ENCODE peak calls at places on chromosomes 4 and X, in eight cellular contexts. One of them, this sample, is unnamed.

GRCh38 chr4:38868055-38868965 is 704 bp downstream of the FAM114A1 start:
- DNase-seq in suprapubic skin: peak; percentile 81
- DNase-seq in left ventricle myocardium inferior: peak; percentile 52
- DNase-seq in lower lobe of right lung: peak; percentile 58
- DNase-seq in Peyer's patch: peak; percentile 73
- DNase-seq in thoracic aorta: no peak
- DNase-seq in Panc1: no peak
- DNase-seq in heart left ventricle: peak; percentile 71
- DNase-seq in this sample: peak; percentile 10

GRCh38 chr4:71559957-71560541 is 221.2 kb downstream of the SLC4A4 start:
- DNase-seq in Panc1: no peak
- DNase-seq in Peyer's patch: no peak
- DNase-seq in thoracic aorta: no peak
- DNase-seq in left ventricle myocardium inferior: no peak
- DNase-seq in lower lobe of right lung: no peak
- DNase-seq in suprapubic skin: no peak
- DNase-seq in heart left ventricle: no peak
- DNase-seq in this sample: no peak

GRCh38 chr4:134787315-134787714 is 585.7 kb upstream of the PABPC4L start:
- DNase-seq in lower lobe of right lung: no peak
- DNase-seq in suprapubic skin: no peak
- DNase-seq in heart left ventricle: no peak
- DNase-seq in left ventricle myocardium inferior: no peak
- DNase-seq in thoracic aorta: no peak
- DNase-seq in Panc1: no peak
- DNase-seq in Peyer's patch: no peak
- DNase-seq in this sample: no peak

GRCh38 chr4:56902703-56903102 is 5.0 kb upstream of the REST start:
- DNase-seq in suprapubic skin: no peak
- DNase-seq in Peyer's patch: no peak
- DNase-seq in heart left ventricle: no peak
- DNase-seq in thoracic aorta: no peak
- DNase-seq in left ventricle myocardium inferior: no peak
- DNase-seq in Panc1: no peak
- DNase-seq in lower lobe of right lung: no peak
- DNase-seq in this sample: no peak

GRCh38 chr4:168514249-168514852 is 17.5 kb downstream of the PALLD start:
- DNase-seq in left ventricle myocardium inferior: no peak
- DNase-seq in lower lobe of right lung: no peak
- DNase-seq in suprapubic skin: no peak
- DNase-seq in thoracic aorta: no peak
- DNase-seq in Panc1: no peak
- DNase-seq in Peyer's patch: no peak
- DNase-seq in heart left ventricle: no peak
- DNase-seq in this sample: no peak

GRCh38 chr4:121277194-121278105 is 103.4 kb downstream of the QRFPR start:
- DNase-seq in Peyer's patch: no peak
- DNase-seq in thoracic aorta: no peak
- DNase-seq in heart left ventricle: no peak
- DNase-seq in suprapubic skin: no peak
- DNase-seq in Panc1: peak; percentile 13
- DNase-seq in left ventricle myocardium inferior: no peak
- DNase-seq in lower lobe of right lung: no peak
- DNase-seq in this sample: peak; percentile 20

GRCh38 chrX:134948333-134949241 is 42.2 kb upstream of the SMIM10 start:
- DNase-seq in thoracic aorta: no peak
- DNase-seq in heart left ventricle: no peak
- DNase-seq in Peyer's patch: no peak
- DNase-seq in suprapubic skin: no peak
- DNase-seq in Panc1: peak; percentile 89
- DNase-seq in left ventricle myocardium inferior: peak; percentile 15
- DNase-seq in lower lobe of right lung: no peak
- DNase-seq in this sample: no peak

GRCh38 chr4:3387943-3388348 is 53.8 kb upstream of the HGFAC start:
- DNase-seq in heart left ventricle: peak; percentile 91
- DNase-seq in lower lobe of right lung: peak; percentile 92
- DNase-seq in left ventricle myocardium inferior: peak; percentile 89
- DNase-seq in suprapubic skin: peak; percentile 88
- DNase-seq in thoracic aorta: peak; percentile 62
- DNase-seq in Peyer's patch: no peak
- DNase-seq in Panc1: no peak
- DNase-seq in this sample: peak; percentile 39

GRCh38 chr4:169270156-169270809 is 473 bp downstream of the SH3RF1 start:
- DNase-seq in Peyer's patch: peak; percentile 81
- DNase-seq in thoracic aorta: no peak
- DNase-seq in lower lobe of right lung: peak; percentile 75
- DNase-seq in suprapubic skin: peak; percentile 75
- DNase-seq in Panc1: no peak
- DNase-seq in left ventricle myocardium inferior: peak; percentile 75
- DNase-seq in heart left ventricle: peak; percentile 83
- DNase-seq in this sample: peak; percentile 71

GRCh38 chrX:22486326-22486725 is 213.6 kb downstream of the CBLL2 start:
- DNase-seq in lower lobe of right lung: no peak
- DNase-seq in left ventricle myocardium inferior: no peak
- DNase-seq in Peyer's patch: no peak
- DNase-seq in heart left ventricle: no peak
- DNase-seq in Panc1: no peak
- DNase-seq in suprapubic skin: no peak
- DNase-seq in thoracic aorta: no peak
- DNase-seq in this sample: no peak

GRCh38 chr4:26081795-26082498 is 167.9 kb downstream of the SMIM20 start:
- DNase-seq in heart left ventricle: no peak
- DNase-seq in Panc1: no peak
- DNase-seq in left ventricle myocardium inferior: no peak
- DNase-seq in Peyer's patch: no peak
- DNase-seq in thoracic aorta: no peak
- DNase-seq in suprapubic skin: no peak
- DNase-seq in lower lobe of right lung: no peak
- DNase-seq in this sample: no peak

GRCh38 chr4:7974425-7974824 is 34.8 kb upstream of the AFAP1 start:
- DNase-seq in Panc1: no peak
- DNase-seq in suprapubic skin: no peak
- DNase-seq in heart left ventricle: no peak
- DNase-seq in Peyer's patch: no peak
- DNase-seq in left ventricle myocardium inferior: no peak
- DNase-seq in lower lobe of right lung: no peak
- DNase-seq in thoracic aorta: no peak
- DNase-seq in this sample: no peak

GRCh38 chr4:99855677-99856076 is 38.5 kb downstream of the LAMTOR3 start:
- DNase-seq in heart left ventricle: no peak
- DNase-seq in thoracic aorta: no peak
- DNase-seq in suprapubic skin: no peak
- DNase-seq in Peyer's patch: no peak
- DNase-seq in lower lobe of right lung: no peak
- DNase-seq in Panc1: no peak
- DNase-seq in left ventricle myocardium inferior: no peak
- DNase-seq in this sample: no peak

GRCh38 chr4:142721187-142721586 is 124.9 kb downstream of the INPP4B start:
- DNase-seq in lower lobe of right lung: no peak
- DNase-seq in Panc1: no peak
- DNase-seq in thoracic aorta: no peak
- DNase-seq in suprapubic skin: no peak
- DNase-seq in Peyer's patch: no peak
- DNase-seq in left ventricle myocardium inferior: no peak
- DNase-seq in heart left ventricle: no peak
- DNase-seq in this sample: no peak

GRCh38 chrX:149979126-149979644 is 40.9 kb upstream of the EOLA2 start:
- DNase-seq in suprapubic skin: no peak
- DNase-seq in Peyer's patch: no peak
- DNase-seq in left ventricle myocardium inferior: no peak
- DNase-seq in thoracic aorta: no peak
- DNase-seq in Panc1: no peak
- DNase-seq in lower lobe of right lung: no peak
- DNase-seq in heart left ventricle: no peak
- DNase-seq in this sample: no peak

GRCh38 chr4:182847543-182847942 is 69.6 kb downstream of the DCTD start:
- DNase-seq in thoracic aorta: no peak
- DNase-seq in suprapubic skin: peak; percentile 43
- DNase-seq in Panc1: no peak
- DNase-seq in lower lobe of right lung: no peak
- DNase-seq in left ventricle myocardium inferior: no peak
- DNase-seq in heart left ventricle: no peak
- DNase-seq in Peyer's patch: no peak
- DNase-seq in this sample: no peak

GRCh38 chr4:32909722-32910121 is 2189.6 kb downstream of the PCDH7 start:
- DNase-seq in thoracic aorta: no peak
- DNase-seq in Panc1: no peak
- DNase-seq in Peyer's patch: no peak
- DNase-seq in suprapubic skin: no peak
- DNase-seq in lower lobe of right lung: no peak
- DNase-seq in heart left ventricle: no peak
- DNase-seq in left ventricle myocardium inferior: no peak
- DNase-seq in this sample: peak; percentile 14

GRCh38 chrX:63810746-63811145 is 25.7 kb upstream of the ARHGEF9 start:
- DNase-seq in suprapubic skin: no peak
- DNase-seq in Panc1: no peak
- DNase-seq in heart left ventricle: no peak
- DNase-seq in left ventricle myocardium inferior: no peak
- DNase-seq in Peyer's patch: no peak
- DNase-seq in lower lobe of right lung: no peak
- DNase-seq in thoracic aorta: no peak
- DNase-seq in this sample: no peak

GRCh38 chrX:63809158-63809557 is 24.1 kb upstream of the ARHGEF9 start:
- DNase-seq in Panc1: no peak
- DNase-seq in left ventricle myocardium inferior: no peak
- DNase-seq in Peyer's patch: no peak
- DNase-seq in thoracic aorta: no peak
- DNase-seq in lower lobe of right lung: no peak
- DNase-seq in suprapubic skin: no peak
- DNase-seq in heart left ventricle: no peak
- DNase-seq in this sample: no peak

GRCh38 chrX:63812826-63813225 is 27.8 kb upstream of the ARHGEF9 start:
- DNase-seq in heart left ventricle: no peak
- DNase-seq in left ventricle myocardium inferior: no peak
- DNase-seq in Panc1: no peak
- DNase-seq in Peyer's patch: no peak
- DNase-seq in suprapubic skin: no peak
- DNase-seq in thoracic aorta: no peak
- DNase-seq in lower lobe of right lung: no peak
- DNase-seq in this sample: no peak
- TF ChIP-seq CTCF in heart left ventricle: no peak
- TF ChIP-seq CTCF in left ventricle myocardium inferior: no peak
- TF ChIP-seq CTCF in Panc1: peak; percentile 4
- TF ChIP-seq CTCF in Peyer's patch: no peak
- TF ChIP-seq CTCF in suprapubic skin: no peak
- TF ChIP-seq CTCF in thoracic aorta: no peak
- TF ChIP-seq CTCF in lower lobe of right lung: no peak
- TF ChIP-seq CTCF in this sample: no peak

GRCh38 chrX:1108451-1109445 is 103.7 kb downstream of the CRLF2 start:
- DNase-seq in suprapubic skin: peak; percentile 22
- DNase-seq in Peyer's patch: no peak
- DNase-seq in left ventricle myocardium inferior: no peak
- DNase-seq in thoracic aorta: no peak
- DNase-seq in heart left ventricle: no peak
- DNase-seq in lower lobe of right lung: no peak
- DNase-seq in Panc1: no peak
- DNase-seq in this sample: no peak
- H3K9me3 ChIP-seq in suprapubic skin: no peaks in the 10 kb centered on the region
- H3K9me3 ChIP-seq in Peyer's patch: no peaks in the 10 kb centered on the region
- H3K9me3 ChIP-seq in left ventricle myocardium inferior: no peaks in the 10 kb centered on the region
- H3K9me3 ChIP-seq in thoracic aorta: no peaks in the 10 kb centered on the region
- H3K9me3 ChIP-seq in heart left ventricle: no peaks in the 10 kb centered on the region
- H3K9me3 ChIP-seq in lower lobe of right lung: no peaks in the 10 kb centered on the region
- H3K9me3 ChIP-seq in Panc1: no peaks in the 10 kb centered on the region
- H3K9me3 ChIP-seq in this sample: no peaks in the 10 kb centered on the region

GRCh38 chr4:81473086-81473396 is 1.3 kb upstream of the RASGEF1B start:
- DNase-seq in suprapubic skin: no peak
- DNase-seq in thoracic aorta: no peak
- DNase-seq in left ventricle myocardium inferior: no peak
- DNase-seq in Peyer's patch: no peak
- DNase-seq in Panc1: no peak
- DNase-seq in lower lobe of right lung: peak; percentile 44
- DNase-seq in heart left ventricle: no peak
- DNase-seq in this sample: no peak

GRCh38 chr4:81469774-81470455 is 1.8 kb downstream of the RASGEF1B start:
- DNase-seq in Panc1: no peak
- DNase-seq in lower lobe of right lung: no peak
- DNase-seq in thoracic aorta: no peak
- DNase-seq in left ventricle myocardium inferior: no peak
- DNase-seq in Peyer's patch: no peak
- DNase-seq in suprapubic skin: no peak
- DNase-seq in heart left ventricle: no peak
- DNase-seq in this sample: no peak

GRCh38 chr4:81470456-81471327 is 1.0 kb downstream of the RASGEF1B start:
- DNase-seq in left ventricle myocardium inferior: peak; percentile 48
- DNase-seq in heart left ventricle: peak; percentile 46
- DNase-seq in suprapubic skin: peak; percentile 74
- DNase-seq in lower lobe of right lung: peak; percentile 80
- DNase-seq in Peyer's patch: peak; percentile 66
- DNase-seq in Panc1: no peak
- DNase-seq in thoracic aorta: peak; percentile 25
- DNase-seq in this sample: no peak

GRCh38 chr4:81471361-81472248 is at the start of gene RASGEF1B:
- DNase-seq in suprapubic skin: peak; percentile 93
- DNase-seq in left ventricle myocardium inferior: peak; percentile 90
- DNase-seq in Peyer's patch: peak; percentile 96
- DNase-seq in lower lobe of right lung: peak; percentile 97
- DNase-seq in heart left ventricle: peak; percentile 92
- DNase-seq in thoracic aorta: peak; percentile 40
- DNase-seq in Panc1: no peak
- DNase-seq in this sample: peak; percentile 85

GRCh38 chr4:81472249-81473085 is 760 bp upstream of the RASGEF1B start:
- DNase-seq in suprapubic skin: no peak
- DNase-seq in lower lobe of right lung: peak; percentile 54
- DNase-seq in Panc1: no peak
- DNase-seq in thoracic aorta: no peak
- DNase-seq in Peyer's patch: no peak
- DNase-seq in left ventricle myocardium inferior: peak; percentile 30
- DNase-seq in heart left ventricle: peak; percentile 31
- DNase-seq in this sample: peak; percentile 15
- TF ChIP-seq CTCF in suprapubic skin: peak; percentile 12
- TF ChIP-seq CTCF in lower lobe of right lung: peak; percentile 28
- TF ChIP-seq CTCF in Panc1: peak; percentile 14
- TF ChIP-seq CTCF in thoracic aorta: no peak
- TF ChIP-seq CTCF in Peyer's patch: peak; percentile 21
- TF ChIP-seq CTCF in left ventricle myocardium inferior: peak; percentile 31
- TF ChIP-seq CTCF in heart left ventricle: peak; percentile 43
- TF ChIP-seq CTCF in this sample: no peak

DNA sequence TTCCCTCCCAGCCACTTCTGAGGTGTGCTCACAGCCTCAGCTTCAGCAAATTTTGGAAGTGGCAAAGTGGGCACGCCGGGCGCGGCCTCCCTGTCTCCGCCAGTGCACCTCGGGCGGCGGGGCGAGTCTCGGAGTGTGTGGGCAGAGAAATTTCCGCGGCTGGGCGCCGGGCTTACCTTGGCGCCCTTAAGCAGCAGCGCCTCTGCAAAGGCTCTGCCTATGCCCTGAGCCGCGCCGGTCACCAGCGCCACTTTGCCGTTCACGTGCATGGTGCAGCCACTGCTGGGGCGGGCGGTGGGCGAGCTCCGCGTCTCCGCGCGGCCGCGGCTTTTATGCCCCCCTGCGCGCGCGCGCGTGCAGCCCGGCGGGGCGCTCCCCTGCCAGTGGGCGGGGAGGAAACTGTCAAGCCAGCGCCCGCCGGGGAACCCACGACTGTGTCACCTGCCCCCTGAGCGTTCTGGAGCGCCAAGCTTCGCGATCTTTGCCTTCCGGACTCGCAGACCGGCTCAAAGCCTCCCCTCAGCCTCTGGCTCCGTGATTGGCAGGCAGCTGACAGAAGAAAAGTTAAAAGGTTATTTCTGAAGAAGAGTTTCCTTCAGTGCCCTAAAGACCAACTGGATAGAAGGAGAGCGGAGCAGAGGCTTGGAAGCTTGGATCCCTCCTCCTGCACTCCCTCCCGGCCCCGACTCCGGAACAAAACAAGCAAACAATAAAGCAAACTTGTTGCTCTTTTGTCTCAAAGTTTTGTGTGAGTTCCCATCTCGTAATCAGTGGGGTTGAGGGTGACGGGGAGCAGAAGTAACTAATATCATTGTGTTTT is at the start of gene HPGD:
- DNase-seq in Panc1: no peak
- DNase-seq in lower lobe of right lung: peak; percentile 88
- DNase-seq in Peyer's patch: peak; percentile 90
- DNase-seq in suprapubic skin: peak; percentile 90
- DNase-seq in thoracic aorta: no peak
- DNase-seq in heart left ventricle: peak; percentile 36
- DNase-seq in left ventricle myocardium inferior: peak; percentile 37
- DNase-seq in this sample: peak; percentile 52
- H3K9me3 ChIP-seq in Panc1: no peaks in the 10 kb centered on the region
- H3K9me3 ChIP-seq in lower lobe of right lung: no peaks in the 10 kb centered on the region
- H3K9me3 ChIP-seq in Peyer's patch: no peaks in the 10 kb centered on the region
- H3K9me3 ChIP-seq in suprapubic skin: no peaks in the 10 kb centered on the region
- H3K9me3 ChIP-seq in thoracic aorta: no peaks in the 10 kb centered on the region
- H3K9me3 ChIP-seq in heart left ventricle: no peaks in the 10 kb centered on the region
- H3K9me3 ChIP-seq in left ventricle myocardium inferior: no peaks in the 10 kb centered on the region
- H3K9me3 ChIP-seq in this sample: no peaks in the 10 kb centered on the region

This sample was measured in BE2C.